ENCODE peak calls at places on chromosomes 1 and 21, in eight cellular contexts. O is H1; M is AG09309; L is transverse colon; N is AG10803; A is stomach; Q is cardiac fibroblast; W is activated CD8-positive, alpha-beta T cell treated with anti-CD3 and anti-CD28 coated beads for 36 hours. V is an unnamed sample.

GRCh38 chr1:156721131-156721924 is 6.9 kb upstream of the METTL25B start:
- DNase-seq in O (no peak), M (no peak), L (no peak), N (no peak), A (no peak), Q (peak), W (no peak), V (no peak)

GRCh38 chr21:17495680-17496079 is 17.2 kb upstream of the CXADR start:
- DNase-seq in O (no peak), M (no peak), L (no peak), N (peak), A (no peak), Q (peak), W (no peak), V (no peak)

GRCh38 chr1:37146071-37146470 is 111.8 kb upstream of the GRIK3 start:
- DNase-seq in O (no peak), M (no peak), L (no peak), N (no peak), A (no peak), Q (no peak), W (no peak), V (no peak)

GRCh38 chr1:18199462-18199861 is 91.9 kb downstream of the IGSF21 start:
- DNase-seq in O (peak), M (no peak), L (no peak), N (no peak), A (no peak), Q (no peak), W (no peak), V (no peak)

GRCh38 chr21:36079010-36079649 is 9.3 kb downstream of the CBR1 start:
- DNase-seq in O (no peak), M (no peak), L (peak), N (no peak), A (peak), Q (no peak), W (peak), V (no peak)

GRCh38 chr21:35041122-35041521 is 8.0 kb downstream of the RUNX1 start:
- DNase-seq in O (no peak), M (no peak), L (no peak), N (no peak), A (no peak), Q (no peak), W (no peak), V (no peak)

GRCh38 chr21:26007911-26008579 is 162.5 kb downstream of the APP start:
- DNase-seq in O (no peak), M (peak), L (no peak), N (peak), A (no peak), Q (peak), W (no peak), V (no peak)

GRCh38 chr1:156849151-156849496 is 9.8 kb downstream of the INSRR start:
- DNase-seq in O (no peak), M (no peak), L (no peak), N (no peak), A (no peak), Q (no peak), W (no peak), V (no peak)

DNA sequence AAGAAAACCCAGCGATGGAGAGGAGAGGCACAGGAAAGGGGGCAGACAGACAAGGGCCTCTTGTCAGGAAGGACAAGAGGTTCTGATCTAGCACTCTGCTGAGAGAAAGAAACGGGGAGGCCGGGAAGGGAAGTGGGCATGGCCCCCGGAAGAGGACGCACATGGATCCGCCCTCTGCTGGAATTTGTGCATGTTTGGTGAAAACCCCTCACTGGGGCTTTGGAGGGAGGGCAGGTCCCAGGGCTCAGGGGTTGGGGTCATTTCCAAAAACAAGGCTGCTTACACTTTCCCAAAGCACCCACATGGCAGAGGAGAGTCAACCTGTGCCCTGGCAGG is 32.4 kb upstream of the ECE1 start:
- DNase-seq in O (no peak), M (no peak), L (no peak), N (no peak), A (no peak), Q (peak), W (no peak), V (no peak)
- TF ChIP-seq CTCF in O (no peak), M (peak), L (no peak), N (peak), A (no peak), Q (peak), W (no peak), V (no peak)

DNA sequence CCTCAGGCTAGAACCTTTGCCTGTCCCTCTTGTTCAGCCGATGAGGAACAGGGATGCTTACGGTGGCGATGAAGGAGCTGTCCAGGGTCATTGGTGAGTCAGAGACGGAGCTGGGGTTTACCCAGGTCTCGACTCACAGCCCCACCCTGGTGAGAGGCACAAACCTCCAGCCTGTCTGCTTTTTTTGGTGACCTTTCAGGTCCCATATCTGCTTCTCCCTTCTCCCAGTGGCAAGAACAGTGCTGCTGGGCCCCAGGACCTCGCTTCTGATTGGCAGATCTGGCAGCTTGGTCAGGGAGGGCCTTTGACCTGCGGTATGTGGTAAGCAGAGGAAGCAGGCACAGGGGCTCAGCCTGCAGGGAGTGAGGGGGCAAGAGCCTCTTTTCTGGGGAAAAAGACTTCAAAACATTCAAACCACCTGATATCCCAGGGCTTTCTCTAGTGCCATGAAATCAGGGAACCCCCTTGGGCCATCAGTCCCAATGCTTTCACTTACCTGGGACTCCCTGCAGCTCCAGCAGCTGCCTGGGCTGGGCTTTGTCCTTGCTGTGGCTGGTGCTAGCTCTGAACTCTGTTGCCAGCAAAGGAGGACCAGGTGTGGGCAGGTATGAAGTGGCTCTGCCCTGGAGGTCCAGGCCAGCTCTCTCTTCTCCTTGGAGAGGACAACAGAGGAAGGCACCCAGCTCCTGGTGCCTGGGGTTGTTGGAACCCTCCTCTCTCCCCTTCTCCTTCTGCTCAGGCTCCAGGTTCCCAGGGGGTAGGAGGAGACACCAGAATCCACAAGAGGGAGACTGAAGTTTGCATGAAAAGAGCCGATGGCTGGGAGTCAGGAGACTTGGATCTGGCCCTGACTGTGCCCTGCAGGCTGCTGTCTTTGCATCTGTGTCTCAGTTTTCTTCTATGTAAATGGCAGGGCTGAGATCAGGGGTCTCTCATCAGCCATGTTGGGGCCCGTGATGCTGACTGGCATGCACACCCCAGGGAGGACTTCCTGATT is 41.4 kb downstream of the TRIM62 start:
- DNase-seq in O (peak), M (no peak), L (no peak), N (no peak), A (no peak), Q (peak), W (no peak), V (no peak)
- TF ChIP-seq CTCF in O (no peak), M (no peak), L (no peak), N (no peak), A (no peak), Q (peak), W (no peak), V (no peak)

GRCh38 chr1:16187748-16188401 is 24.6 kb downstream of the ARHGEF19 start:
- DNase-seq in O (peak), M (peak), L (peak), N (peak), A (peak), Q (peak), W (peak), V (peak)
- TF ChIP-seq CTCF in O (peak), M (peak), L (peak), N (peak), A (peak), Q (peak), W (peak), V (peak)

GRCh38 chr1:203528098-203528497 is 34.1 kb downstream of the OPTC start:
- DNase-seq in O (no peak), M (no peak), L (no peak), N (no peak), A (no peak), Q (no peak), W (no peak), V (no peak)
- TF ChIP-seq CTCF in O (peak), M (no peak), L (no peak), N (no peak), A (no peak), Q (no peak), W (no peak), V (no peak)

GRCh38 chr21:38380391-38381137 is 117.7 kb downstream of the ERG start:
- DNase-seq in O (no peak), M (no peak), L (no peak), N (no peak), A (no peak), Q (peak), W (no peak), V (no peak)
- TF ChIP-seq CTCF in O (no peak), M (peak), L (peak), N (peak), A (no peak), Q (peak), W (peak), V (no peak)

GRCh38 chr1:117671781-117672501 is 66.1 kb downstream of the TENT5C start:
- DNase-seq in O (no peak), M (no peak), L (peak), N (peak), A (peak), Q (peak), W (no peak), V (no peak)
- TF ChIP-seq CTCF in O (peak), M (no peak), L (no peak), N (peak), A (peak), Q (peak), W (no peak), V (no peak)

GRCh38 chr1:12406218-12407021 is 176.6 kb downstream of the VPS13D start:
- DNase-seq in O (no peak), M (no peak), L (no peak), N (peak), A (no peak), Q (peak), W (no peak), V (no peak)

GRCh38 chr1:12407962-12408288 is 178.1 kb downstream of the VPS13D start:
- DNase-seq in O (no peak), M (no peak), L (no peak), N (no peak), A (no peak), Q (no peak), W (no peak), V (no peak)

GRCh38 chr1:12407050-12407961 is 177.5 kb downstream of the VPS13D start:
- DNase-seq in O (no peak), M (peak), L (no peak), N (peak), A (no peak), Q (peak), W (peak), V (peak)

GRCh38 chr1:12404918-12405317 is 175.1 kb downstream of the VPS13D start:
- DNase-seq in O (no peak), M (no peak), L (no peak), N (no peak), A (no peak), Q (no peak), W (no peak), V (no peak)

DNA sequence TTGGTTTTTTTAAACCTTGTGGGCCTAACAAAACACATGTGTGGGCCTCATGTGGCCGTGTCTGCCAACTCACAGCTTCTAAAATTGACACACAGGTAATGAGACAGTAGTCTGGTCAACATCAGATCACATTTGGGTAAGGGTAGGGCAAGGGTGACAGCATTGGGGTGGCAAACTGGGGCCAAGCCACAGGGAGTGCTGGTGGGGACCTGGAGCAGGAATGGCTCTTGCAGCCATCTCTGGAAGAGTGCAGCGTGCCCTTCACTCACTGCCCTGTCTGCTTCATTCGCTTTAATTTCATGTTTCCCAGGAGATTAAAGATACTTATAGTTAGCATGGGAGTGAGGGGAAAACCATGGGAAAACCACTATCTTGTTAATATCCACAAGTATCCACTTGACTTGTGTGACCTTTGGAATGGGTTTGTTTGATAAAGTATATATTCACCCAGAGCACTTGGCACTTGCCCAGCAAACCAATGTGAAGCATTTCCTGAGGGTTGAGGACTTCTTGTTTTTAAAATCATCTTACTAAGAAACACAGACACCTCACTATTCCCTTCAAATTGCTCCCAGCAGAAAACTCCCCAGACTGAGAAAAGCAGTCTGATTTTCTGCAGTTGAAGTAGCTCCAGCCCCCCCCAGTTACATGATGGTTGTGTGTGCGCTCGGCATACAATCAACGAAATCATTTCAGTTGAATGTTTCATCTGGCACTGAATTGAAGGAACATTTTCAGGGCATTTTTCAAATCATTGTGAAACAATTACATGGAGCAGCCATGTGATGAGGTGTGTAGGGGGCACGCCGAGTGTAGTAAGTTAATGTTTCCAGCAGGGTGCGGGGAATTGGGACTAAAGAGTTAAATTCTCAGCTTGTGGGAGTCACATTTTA is 175.7 kb downstream of the VPS13D start:
- DNase-seq in O (no peak), M (no peak), L (peak), N (peak), A (peak), Q (peak), W (no peak), V (no peak)
- TF ChIP-seq CTCF in O (peak), M (peak), L (peak), N (peak), A (no peak), Q (no peak), W (no peak), V (no peak)